ENCODE peak calls at places on chromosomes 6 and 20, in seven cellular contexts. One of them, this sample, is unnamed.

GRCh38 chr6:154865291-154865690 is 129.8 kb upstream of the TIAM2 start:
- DNase-seq in GM23338: no peak
- DNase-seq in mammary epithelial cell: no peak
- DNase-seq in stimulated activated naive CD4-positive, alpha-beta T cell treated with Interleukin-2 at 50 U/mL for 16 hours: no peak
- DNase-seq in fibroblast of pulmonary artery: peak; percentile 64
- DNase-seq in M059J: no peak
- DNase-seq in activated T-helper 9 cell treated with anti-CD3 and anti-CD28 coated beads, Interleukin-2, amount 50 U/mL, for 16 hours: no peak
- DNase-seq in this sample: no peak

GRCh38 chr20:61805781-61806180 is 259.9 kb downstream of the TAF4 start:
- DNase-seq in GM23338: no peak
- DNase-seq in mammary epithelial cell: no peak
- DNase-seq in stimulated activated naive CD4-positive, alpha-beta T cell treated with Interleukin-2 at 50 U/mL for 16 hours: no peak
- DNase-seq in fibroblast of pulmonary artery: no peak
- DNase-seq in M059J: no peak
- DNase-seq in activated T-helper 9 cell treated with anti-CD3 and anti-CD28 coated beads, Interleukin-2, amount 50 U/mL, for 16 hours: no peak
- DNase-seq in this sample: no peak

GRCh38 chr20:309841-310644 is 12.7 kb downstream of the ZCCHC3 start:
- DNase-seq in GM23338: peak; percentile 100
- DNase-seq in mammary epithelial cell: peak; percentile 36
- DNase-seq in stimulated activated naive CD4-positive, alpha-beta T cell treated with Interleukin-2 at 50 U/mL for 16 hours: peak; percentile 71
- DNase-seq in fibroblast of pulmonary artery: peak; percentile 99
- DNase-seq in M059J: peak; percentile 100
- DNase-seq in activated T-helper 9 cell treated with anti-CD3 and anti-CD28 coated beads, Interleukin-2, amount 50 U/mL, for 16 hours: peak; percentile 60
- DNase-seq in this sample: peak; percentile 99

GRCh38 chr6:29723666-29724588 is 693 bp downstream of the HLA-F start:
- DNase-seq in GM23338: peak; percentile 80
- DNase-seq in mammary epithelial cell: no peak
- DNase-seq in stimulated activated naive CD4-positive, alpha-beta T cell treated with Interleukin-2 at 50 U/mL for 16 hours: peak; percentile 79
- DNase-seq in fibroblast of pulmonary artery: no peak
- DNase-seq in M059J: peak; percentile 40
- DNase-seq in activated T-helper 9 cell treated with anti-CD3 and anti-CD28 coated beads, Interleukin-2, amount 50 U/mL, for 16 hours: peak; percentile 76
- DNase-seq in this sample: no peak

GRCh38 chr6:41963371-41963770 is 21.8 kb upstream of the CCND3 start:
- DNase-seq in GM23338: no peak
- DNase-seq in mammary epithelial cell: no peak
- DNase-seq in stimulated activated naive CD4-positive, alpha-beta T cell treated with Interleukin-2 at 50 U/mL for 16 hours: no peak
- DNase-seq in fibroblast of pulmonary artery: no peak
- DNase-seq in M059J: no peak
- DNase-seq in activated T-helper 9 cell treated with anti-CD3 and anti-CD28 coated beads, Interleukin-2, amount 50 U/mL, for 16 hours: no peak
- DNase-seq in this sample: no peak

GRCh38 chr6:16130932-16131387 is 2.1 kb downstream of the MYLIP start:
- DNase-seq in GM23338: peak; percentile 80
- DNase-seq in mammary epithelial cell: peak; percentile 51
- DNase-seq in stimulated activated naive CD4-positive, alpha-beta T cell treated with Interleukin-2 at 50 U/mL for 16 hours: no peak
- DNase-seq in fibroblast of pulmonary artery: peak; percentile 81
- DNase-seq in M059J: peak; percentile 92
- DNase-seq in activated T-helper 9 cell treated with anti-CD3 and anti-CD28 coated beads, Interleukin-2, amount 50 U/mL, for 16 hours: no peak
- DNase-seq in this sample: peak; percentile 64

GRCh38 chr6:163474581-163474980 is 60.1 kb downstream of the QKI start:
- DNase-seq in GM23338: no peak
- DNase-seq in mammary epithelial cell: no peak
- DNase-seq in stimulated activated naive CD4-positive, alpha-beta T cell treated with Interleukin-2 at 50 U/mL for 16 hours: no peak
- DNase-seq in fibroblast of pulmonary artery: no peak
- DNase-seq in M059J: no peak
- DNase-seq in activated T-helper 9 cell treated with anti-CD3 and anti-CD28 coated beads, Interleukin-2, amount 50 U/mL, for 16 hours: no peak
- DNase-seq in this sample: no peak

GRCh38 chr20:8545212-8545611 is 413.1 kb downstream of the PLCB1 start:
- DNase-seq in GM23338: no peak
- DNase-seq in mammary epithelial cell: no peak
- DNase-seq in stimulated activated naive CD4-positive, alpha-beta T cell treated with Interleukin-2 at 50 U/mL for 16 hours: no peak
- DNase-seq in fibroblast of pulmonary artery: peak; percentile 57
- DNase-seq in M059J: peak; percentile 34
- DNase-seq in activated T-helper 9 cell treated with anti-CD3 and anti-CD28 coated beads, Interleukin-2, amount 50 U/mL, for 16 hours: no peak
- DNase-seq in this sample: no peak

GRCh38 chr20:2708073-2708415 is 15.5 kb downstream of the EBF4 start:
- DNase-seq in GM23338: no peak
- DNase-seq in mammary epithelial cell: no peak
- DNase-seq in stimulated activated naive CD4-positive, alpha-beta T cell treated with Interleukin-2 at 50 U/mL for 16 hours: no peak
- DNase-seq in fibroblast of pulmonary artery: no peak
- DNase-seq in M059J: no peak
- DNase-seq in activated T-helper 9 cell treated with anti-CD3 and anti-CD28 coated beads, Interleukin-2, amount 50 U/mL, for 16 hours: no peak
- DNase-seq in this sample: no peak

This sample was measured in NCI-H748 treated with DMSO at 0.1 percent for 48 hours.